ENCODE peak calls at places on chromosomes 7 and 10, in six cellular contexts. T is T-helper 2 cell, S is IMR-90, X is RCC 7860, I is H7, G is left ventricle myocardium inferior. O is an unnamed sample.

GRCh38 chr7:66205736-66206080 is 574 bp downstream of the TPST1 start:
- DNase-seq in T (peak; percentile 2), S (no peak), X (no peak), I (no peak), G (peak; percentile 16), O (no peak)

GRCh38 chr10:101818958-101819633 is 852 bp upstream of the OGA start:
- DNase-seq in T (peak; percentile 81), S (no peak), X (no peak), I (peak; percentile 63), G (no peak), O (no peak)

GRCh38 chr7:50721160-50721559 is 61.5 kb downstream of the GRB10 start:
- DNase-seq in T (no peak), S (no peak), X (peak; percentile 70), I (no peak), G (no peak), O (no peak)

GRCh38 chr7:150641854-150642253 is 9.7 kb upstream of the GIMAP6 start:
- DNase-seq in T (no peak), S (no peak), X (no peak), I (no peak), G (no peak), O (no peak)

GRCh38 chr7:106111671-106112117 is 418 bp downstream of the SYPL1 start:
- DNase-seq in T (peak; percentile 51), S (no peak), X (peak; percentile 60), I (peak; percentile 84), G (peak; percentile 81), O (peak; percentile 89)

GRCh38 chr10:120456626-120457430 is at the start of gene PLPP4:
- DNase-seq in T (no peak), S (no peak), X (peak; percentile 48), I (peak; percentile 89), G (no peak), O (no peak)

GRCh38 chr7:95755277-95755934 is 16.9 kb upstream of the DYNC1I1 start:
- DNase-seq in T (no peak), S (no peak), X (no peak), I (no peak), G (no peak), O (no peak)

GRCh38 chr7:158238616-158239289 is 348.9 kb downstream of the PTPRN2 start:
- DNase-seq in T (no peak), S (no peak), X (no peak), I (peak; percentile 39), G (no peak), O (no peak)

GRCh38 chr10:11533328-11533781 is 78.1 kb downstream of the USP6NL start:
- DNase-seq in T (no peak), S (peak; percentile 33), X (peak; percentile 10), I (no peak), G (no peak), O (no peak)

GRCh38 chr10:314871-315270 is 179.6 kb downstream of the ZMYND11 start:
- DNase-seq in T (peak; percentile 52), S (peak; percentile 29), X (no peak), I (no peak), G (no peak), O (no peak)

GRCh38 chr7:2729043-2729892 is 41.3 kb downstream of the AMZ1 start:
- DNase-seq in T (no peak), S (peak; percentile 44), X (no peak), I (peak; percentile 46), G (no peak), O (peak; percentile 60)

GRCh38 chr7:155233703-155234492 is 63.8 kb upstream of the INSIG1 start:
- DNase-seq in T (peak; percentile 56), S (no peak), X (peak; percentile 11), I (no peak), G (no peak), O (no peak)

GRCh38 chr7:151377406-151377805 is 32.4 kb downstream of the WDR86 start:
- DNase-seq in T (no peak), S (no peak), X (no peak), I (no peak), G (no peak), O (no peak)

GRCh38 chr7:130210181-130210935 is 2.7 kb downstream of the SSMEM1 start:
- DNase-seq in T (no peak), S (peak; percentile 22), X (no peak), I (no peak), G (no peak), O (no peak)

GRCh38 chr10:93199221-93199681 is 125.6 kb downstream of the CYP26A1 start:
- DNase-seq in T (no peak), S (peak; percentile 39), X (peak; percentile 78), I (no peak), G (peak; percentile 68), O (peak; percentile 86)

GRCh38 chr7:124655990-124656389 is 109.6 kb downstream of the GPR37 start:
- DNase-seq in T (no peak), S (no peak), X (no peak), I (no peak), G (no peak), O (no peak)

GRCh38 chr10:810351-810846 is 120.9 kb upstream of the DIP2C start:
- DNase-seq in T (no peak), S (peak; percentile 49), X (no peak), I (peak; percentile 83), G (no peak), O (no peak)

GRCh38 chr10:48411510-48411909 is 105.0 kb downstream of the MAPK8 start:
- DNase-seq in T (no peak), S (no peak), X (no peak), I (no peak), G (no peak), O (no peak)

GRCh38 chr7:13181221-13181620 is 493.8 kb downstream of the ARL4A start:
- DNase-seq in T (no peak), S (peak; percentile 16), X (no peak), I (no peak), G (no peak), O (no peak)

GRCh38 chr10:119521443-119522204 is 20.9 kb downstream of the RGS10 start:
- DNase-seq in T (no peak), S (peak; percentile 92), X (peak; percentile 74), I (peak; percentile 50), G (no peak), O (no peak)

GRCh38 chr10:133236411-133237240 is 1.0 kb upstream of the VENTX start:
- DNase-seq in T (no peak), S (no peak), X (no peak), I (peak; percentile 89), G (no peak), O (no peak)

GRCh38 chr10:91766676-91767075 is 31.6 kb upstream of the TNKS2 start:
- DNase-seq in T (no peak), S (no peak), X (no peak), I (no peak), G (no peak), O (no peak)

GRCh38 chr7:85595639-85596268 is 408.9 kb upstream of the SEMA3D start:
- DNase-seq in T (no peak), S (peak; percentile 75), X (no peak), I (no peak), G (no peak), O (no peak)

GRCh38 chr10:33334170-33334838 is at the start of gene NRP1:
- DNase-seq in T (no peak), S (no peak), X (no peak), I (peak; percentile 72), G (peak; percentile 35), O (peak; percentile 48)

GRCh38 chr7:16743207-16743606 is 10.3 kb upstream of the TSPAN13 start:
- DNase-seq in T (no peak), S (peak; percentile 78), X (no peak), I (no peak), G (no peak), O (no peak)

GRCh38 chr7:141221007-141221612 is 147.2 kb downstream of the TMEM178B start:
- DNase-seq in T (peak; percentile 10), S (no peak), X (no peak), I (no peak), G (no peak), O (no peak)

O was measured in tibial artery.